ENCODE peak calls at places on chromosomes 1 and 21, in eight cellular contexts. T is CD8-positive, alpha-beta T cell; A is pancreas; X is thoracic aorta; Y is fibroblast of lung; I is tibial artery; H is lung; E is psoas muscle. G is an unnamed sample.

GRCh38 chr1:98516306-98516705 is 145.2 kb upstream of the SNX7 start:
- DNase-seq in T (no peak), A (no peak), X (no peak), Y (no peak), I (no peak), H (no peak), E (no peak), G (no peak)

GRCh38 chr1:62407398-62408009 is 29.3 kb upstream of the USP1 start:
- DNase-seq in T (no peak), A (no peak), X (no peak), Y (peak; percentile 73), I (no peak), H (no peak), E (no peak), G (no peak)

GRCh38 chr1:43039228-43040055 is 80.8 kb upstream of the SLC2A1 start:
- DNase-seq in T (no peak), A (peak; percentile 43), X (no peak), Y (no peak), I (no peak), H (no peak), E (no peak), G (no peak)

GRCh38 chr1:25031966-25032667 is 102.0 kb upstream of the RUNX3 start:
- DNase-seq in T (peak; percentile 67), A (no peak), X (no peak), Y (peak; percentile 43), I (no peak), H (peak; percentile 69), E (no peak), G (no peak)

GRCh38 chr1:217133958-217134856 is 411.0 kb upstream of the ESRRG start:
- DNase-seq in T (no peak), A (no peak), X (no peak), Y (peak; percentile 53), I (no peak), H (no peak), E (no peak), G (no peak)

GRCh38 chr1:21089711-21090110 is 87.0 kb downstream of the EIF4G3 start:
- DNase-seq in T (no peak), A (no peak), X (no peak), Y (no peak), I (no peak), H (no peak), E (no peak), G (no peak)

GRCh38 chr21:44761011-44761729 is 40.5 kb downstream of the UBE2G2 start:
- DNase-seq in T (no peak), A (no peak), X (no peak), Y (no peak), I (peak; percentile 3), H (no peak), E (no peak), G (peak; percentile 59)

GRCh38 chr1:168609133-168609715 is 32.8 kb downstream of the XCL1 start:
- DNase-seq in T (no peak), A (no peak), X (peak; percentile 35), Y (peak; percentile 21), I (peak; percentile 62), H (no peak), E (peak; percentile 76), G (no peak)

GRCh38 chr21:34846601-34847112 is 177.9 kb downstream of the CLIC6 start:
- DNase-seq in T (no peak), A (no peak), X (no peak), Y (peak; percentile 92), I (no peak), H (peak; percentile 54), E (no peak), G (peak; percentile 87)
- H3K4me1 ChIP-seq in T (peaks cover 12% of the 10 kb centered on the region), A (no peaks in the 10 kb centered on the region), X (peaks cover 38% of the 10 kb centered on the region), Y (peaks cover 24% of the 10 kb centered on the region), I (no peaks in the 10 kb centered on the region), H (peaks cover 20% of the 10 kb centered on the region), E (peaks cover 47% of the 10 kb centered on the region), G (peaks cover 41% of the 10 kb centered on the region)

DNA sequence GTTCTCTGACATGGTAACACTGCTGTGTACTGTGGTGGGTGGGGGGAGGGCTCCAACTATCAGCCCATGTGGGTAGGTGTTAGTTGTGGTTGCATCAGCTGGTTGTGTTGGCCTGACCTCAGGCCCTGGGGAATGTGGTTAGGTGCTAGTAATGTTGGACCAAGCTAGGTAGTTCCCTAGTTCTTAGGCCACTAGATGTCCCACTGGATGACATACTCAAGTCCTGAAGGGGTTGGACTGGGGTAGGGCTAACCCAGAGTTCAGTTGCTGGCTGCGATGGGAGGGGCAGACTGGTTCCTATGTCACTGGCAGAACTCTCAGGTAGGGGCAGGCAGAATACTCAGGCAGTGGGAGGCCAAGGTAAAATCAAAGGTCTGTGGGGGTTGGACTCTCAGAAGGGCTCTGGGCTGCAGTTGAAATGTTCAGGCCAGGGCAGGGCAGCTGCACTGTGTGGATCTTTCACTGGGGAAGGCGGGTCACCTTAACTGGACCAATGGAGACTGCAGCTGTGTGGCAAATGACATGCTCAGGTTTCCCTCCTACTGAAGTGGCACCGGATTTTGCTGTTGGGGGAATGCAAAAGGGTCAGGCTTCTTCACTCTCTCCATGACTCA is 870.7 kb downstream of the LRRIQ3 start:
- DNase-seq in T (no peak), A (no peak), X (no peak), Y (no peak), I (no peak), H (no peak), E (no peak), G (no peak)
- H3K9me3 ChIP-seq in T (no peaks in the 10 kb centered on the region), A (no peaks in the 10 kb centered on the region), X (peaks cover 9% of the 10 kb centered on the region), Y (no peaks in the 10 kb centered on the region), I (peaks cover 12% of the 10 kb centered on the region), H (peaks cover 13% of the 10 kb centered on the region), E (peaks cover 10% of the 10 kb centered on the region), G (no peaks in the 10 kb centered on the region)

DNA sequence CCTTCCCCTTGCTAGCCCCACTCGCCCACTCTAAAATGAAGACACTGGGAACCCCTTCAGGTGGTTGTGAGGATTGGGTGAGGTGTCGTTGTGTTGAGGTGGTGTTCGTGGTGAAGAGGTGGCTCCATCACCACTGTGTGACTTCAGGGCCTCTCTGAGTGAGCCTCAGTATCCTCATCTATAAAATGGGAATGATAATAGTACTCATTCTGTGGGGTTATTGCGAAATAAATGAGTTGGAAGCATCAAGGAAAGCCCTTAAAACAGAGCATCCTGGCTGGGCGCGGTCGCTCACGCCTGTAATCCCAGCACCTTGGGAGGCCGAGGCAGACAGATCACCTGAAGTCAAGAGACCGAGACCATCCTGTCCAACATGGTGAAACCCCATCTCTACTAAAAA is 6.7 kb upstream of the MARCKSL1 start:
- DNase-seq in T (no peak), A (no peak), X (no peak), Y (no peak), I (no peak), H (no peak), E (no peak), G (no peak)
- TF ChIP-seq CTCF in T (no peak), A (no peak), X (no peak), Y (no peak), I (no peak), H (no peak), E (no peak), G (no peak)

GRCh38 chr1:204088596-204088995 is 15.7 kb downstream of the SOX13 start:
- DNase-seq in T (no peak), A (no peak), X (no peak), Y (no peak), I (no peak), H (no peak), E (no peak), G (no peak)
- H3K4me1 ChIP-seq in T (no peaks in the 10 kb centered on the region), A (peaks cover 43% of the 10 kb centered on the region), X (peaks cover 57% of the 10 kb centered on the region), Y (peaks cover 5% of the 10 kb centered on the region), I (peaks cover 9% of the 10 kb centered on the region), H (peaks cover 47% of the 10 kb centered on the region), E (peaks cover 94% of the 10 kb centered on the region), G (peaks cover 25% of the 10 kb centered on the region)

DNA sequence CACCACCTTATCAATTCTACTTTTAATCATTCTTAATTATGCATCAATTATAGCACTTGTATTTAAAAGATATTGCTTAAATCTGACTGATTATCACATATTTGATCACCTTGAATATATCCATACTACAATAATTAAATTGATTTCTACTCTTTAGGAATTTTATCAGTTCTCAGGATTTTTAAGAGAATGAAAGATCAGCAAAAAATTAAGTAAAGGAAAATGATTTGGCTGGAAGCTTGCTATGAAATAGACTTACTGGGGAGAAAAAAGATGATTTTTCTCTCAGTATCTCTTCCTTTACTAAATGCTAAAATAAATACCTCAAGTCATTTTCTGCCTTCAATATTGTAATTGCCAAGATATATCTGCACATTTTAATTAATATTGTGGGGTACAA is 848.6 kb downstream of the LTN1 start:
- DNase-seq in T (no peak), A (no peak), X (no peak), Y (no peak), I (no peak), H (no peak), E (no peak), G (no peak)
- H3K9me3 ChIP-seq in T (no peaks in the 10 kb centered on the region), A (no peaks in the 10 kb centered on the region), X (no peaks in the 10 kb centered on the region), Y (no peaks in the 10 kb centered on the region), I (no peaks in the 10 kb centered on the region), H (no peaks in the 10 kb centered on the region), E (no peaks in the 10 kb centered on the region), G (no peaks in the 10 kb centered on the region)

GRCh38 chr21:43727571-43728466 is 8.9 kb downstream of the PDXK start:
- DNase-seq in T (no peak), A (no peak), X (no peak), Y (peak; percentile 40), I (no peak), H (peak; percentile 68), E (peak; percentile 58), G (no peak)

GRCh38 chr21:43726686-43727570 is 8.0 kb downstream of the PDXK start:
- DNase-seq in T (no peak), A (peak; percentile 47), X (no peak), Y (no peak), I (no peak), H (no peak), E (peak; percentile 52), G (no peak)

GRCh38 chr21:43731891-43732711 is 13.2 kb downstream of the PDXK start:
- DNase-seq in T (no peak), A (no peak), X (no peak), Y (peak; percentile 66), I (no peak), H (no peak), E (peak; percentile 61), G (no peak)

GRCh38 chr21:43731476-43731875 is 12.5 kb downstream of the PDXK start:
- DNase-seq in T (no peak), A (no peak), X (no peak), Y (no peak), I (no peak), H (no peak), E (no peak), G (no peak)

DNA sequence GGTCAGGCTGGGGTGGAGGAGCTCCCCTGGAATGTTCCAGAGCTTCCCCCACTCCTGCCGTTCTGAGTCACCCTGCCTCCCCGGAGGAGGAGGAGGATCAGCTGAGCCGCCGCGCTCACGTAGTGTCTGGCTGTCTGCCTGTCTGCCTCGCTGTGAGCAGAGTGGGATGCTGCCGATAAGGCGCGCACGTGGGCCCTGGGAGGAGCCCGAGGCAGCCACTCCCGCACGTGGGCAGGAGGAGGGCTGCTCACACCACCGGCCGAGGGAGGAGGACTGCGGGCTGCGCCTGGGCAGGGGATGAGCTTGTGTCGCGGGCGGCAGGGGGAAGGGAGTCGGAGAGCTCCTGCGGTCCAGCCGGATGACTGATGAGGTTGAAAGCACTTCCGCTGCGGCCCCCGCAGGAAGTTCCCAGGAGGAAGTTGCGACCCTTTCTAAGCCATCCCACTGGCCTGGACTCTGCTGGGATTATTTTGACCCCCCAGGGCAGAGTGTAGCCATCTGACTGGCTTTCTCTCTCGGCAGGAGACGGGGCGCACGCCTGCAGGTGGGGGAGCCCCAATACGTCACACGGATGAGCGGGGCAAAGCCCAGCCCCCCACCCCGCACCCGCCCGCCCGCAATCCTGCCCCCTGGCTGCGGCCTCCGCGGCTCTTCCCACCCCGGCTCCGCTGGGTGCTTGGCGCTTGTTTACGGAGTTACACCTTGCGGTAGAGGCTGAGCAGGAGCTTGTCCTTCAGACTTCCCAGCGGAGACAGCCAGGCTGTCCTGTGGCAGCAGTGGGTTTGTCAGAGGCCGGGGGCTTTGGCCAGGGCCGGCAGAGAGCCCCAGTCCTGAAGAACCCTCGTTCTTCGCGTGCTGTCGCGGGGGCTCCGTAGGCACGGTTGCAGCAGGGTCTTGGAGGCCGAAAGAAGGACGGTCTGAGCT is 9.8 kb downstream of the PDXK start:
- DNase-seq in T (peak; percentile 76), A (peak; percentile 90), X (peak; percentile 87), Y (peak; percentile 95), I (peak; percentile 97), H (peak; percentile 95), E (peak; percentile 96), G (peak; percentile 97)
- TF ChIP-seq CTCF in T (peak; percentile 22), A (no peak), X (peak; percentile 30), Y (peak; percentile 19), I (peak; percentile 40), H (no peak), E (peak; percentile 21), G (peak; percentile 13)

G was measured in RWPE2.